ENCODE peak calls at places on chromosome 5, in seven cellular contexts. H, V, N, Z, J, D and K are unnamed samples.

GRCh38 chr5:97076098-97076497 is 66.3 kb downstream of the LIX1 start:
- DNase-seq in V (no peak), J (no peak), D (no peak), N (no peak), Z (no peak), H (no peak), K (no peak)

GRCh38 chr5:168086736-168087135 is 204.7 kb upstream of the WWC1 start:
- DNase-seq in D (no peak), H (no peak), Z (no peak), N (no peak), J (no peak), V (no peak), K (no peak)

GRCh38 chr5:68378204-68378830 is 162.8 kb downstream of the PIK3R1 start:
- DNase-seq in V (no peak), D (no peak), J (no peak), Z (no peak), N (no peak), H (no peak), K (no peak)

GRCh38 chr5:158869092-158869491 is 230.6 kb downstream of the EBF1 start:
- DNase-seq in H (no peak), N (no peak), V (no peak), D (no peak), Z (no peak), J (no peak), K (no peak)

GRCh38 chr5:140143521-140144258 is 18.0 kb downstream of the IGIP start:
- DNase-seq in D (no peak), V (no peak), J (no peak), Z (no peak), H (no peak), N (no peak), K (no peak)

GRCh38 chr5:168939887-168940534 is 360.8 kb upstream of the PANK3 start:
- DNase-seq in H (no peak), D (no peak), V (no peak), N (no peak), J (no peak), Z (no peak), K (no peak)

GRCh38 chr5:73448072-73448432 is 525 bp downstream of the FOXD1 start:
- DNase-seq in D (no peak), N (no peak), H (no peak), Z (no peak), V (no peak), J (no peak), K (no peak)

GRCh38 chr5:143040622-143041021 is 270.4 kb downstream of the ARHGAP26 start:
- DNase-seq in H (no peak), V (no peak), J (no peak), Z (no peak), D (no peak), N (no peak), K (no peak)

GRCh38 chr5:131005963-131006684 is 158.9 kb downstream of the HINT1 start:
- DNase-seq in J (peak), Z (no peak), V (no peak), D (no peak), N (no peak), H (no peak), K (no peak)
- TF ChIP-seq CTCF in J (no peak), Z (no peak), V (peak), D (no peak), N (no peak), H (no peak), K (peak)

GRCh38 chr5:56814361-56814962 is 887 bp upstream of the MAP3K1 start:
- DNase-seq in Z (no peak), J (no peak), V (no peak), H (peak), N (peak), D (peak), K (no peak)
- TF ChIP-seq CTCF in Z (peak), J (no peak), V (no peak), H (no peak), N (no peak), D (no peak), K (no peak)

GRCh38 chr5:115601709-115602584 is at the start of gene TICAM2:
- DNase-seq in D (peak), Z (peak), H (peak), J (peak), V (peak), N (peak), K (no peak)
- TF ChIP-seq CTCF in D (peak), Z (peak), H (no peak), J (peak), V (peak), N (no peak), K (no peak)

GRCh38 chr5:10289353-10289752 is 18.3 kb downstream of the CMBL start:
- DNase-seq in Z (no peak), D (no peak), V (no peak), J (no peak), H (no peak), N (no peak), K (no peak)
- TF ChIP-seq CTCF in Z (no peak), D (no peak), V (no peak), J (peak), H (no peak), N (no peak), K (no peak)

GRCh38 chr5:120817044-120817985 is 353.2 kb downstream of the PRR16 start:
- DNase-seq in V (no peak), Z (no peak), D (peak), J (peak), N (no peak), H (no peak), K (no peak)
- TF ChIP-seq CTCF in V (peak), Z (no peak), D (no peak), J (peak), N (no peak), H (no peak), K (peak)

GRCh38 chr5:6638236-6638635 is 5.0 kb downstream of the SRD5A1 start:
- DNase-seq in J (no peak), Z (no peak), V (no peak), D (no peak), H (no peak), N (no peak), K (no peak)

GRCh38 chr5:6637022-6637421 is 3.8 kb downstream of the SRD5A1 start:
- DNase-seq in D (no peak), J (no peak), N (no peak), V (no peak), H (no peak), Z (no peak), K (no peak)

GRCh38 chr5:6634788-6635430 is 1.7 kb downstream of the SRD5A1 start:
- DNase-seq in H (no peak), V (no peak), D (no peak), N (no peak), J (no peak), Z (no peak), K (no peak)

GRCh38 chr5:6637590-6637989 is 4.3 kb downstream of the SRD5A1 start:
- DNase-seq in H (no peak), N (no peak), J (no peak), V (no peak), D (no peak), Z (no peak), K (no peak)

GRCh38 chr5:6636293-6636692 is 3.1 kb downstream of the SRD5A1 start:
- DNase-seq in Z (no peak), J (no peak), V (no peak), H (no peak), N (no peak), D (no peak), K (no peak)
- TF ChIP-seq CTCF in Z (no peak), J (no peak), V (no peak), H (no peak), N (no peak), D (no peak), K (no peak)

DNA sequence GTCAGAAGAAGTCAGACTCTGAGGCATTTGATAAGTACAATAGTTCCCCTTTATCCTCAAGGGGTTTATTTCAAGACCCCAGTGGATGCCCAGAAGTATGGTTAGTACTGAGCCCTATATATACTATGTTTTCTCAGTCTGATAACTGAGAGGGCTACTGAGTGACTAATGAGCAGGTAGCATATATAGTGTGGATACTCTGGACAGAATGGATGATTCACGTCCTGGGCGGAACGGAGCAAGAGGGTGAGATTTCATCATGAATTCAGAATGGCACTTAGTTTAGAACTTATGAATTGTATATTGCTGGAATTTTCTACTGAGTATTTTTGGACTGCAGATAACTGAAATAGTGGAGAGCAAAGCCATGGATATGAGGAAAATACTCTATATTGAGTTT is 457.6 kb downstream of the PLK2 start:
- DNase-seq in J (peak), D (no peak), Z (no peak), H (no peak), V (peak), N (no peak), K (no peak)
- TF ChIP-seq CTCF in J (no peak), D (no peak), Z (no peak), H (no peak), V (no peak), N (no peak), K (no peak)

GRCh38 chr5:149177911-149178565 is 36.7 kb downstream of the ABLIM3 start:
- DNase-seq in Z (no peak), V (no peak), N (no peak), J (peak), D (no peak), H (no peak), K (no peak)
- TF ChIP-seq CTCF in Z (no peak), V (no peak), N (no peak), J (no peak), D (no peak), H (no peak), K (no peak)

GRCh38 chr5:9313751-9314150 is 232.1 kb downstream of the SEMA5A start:
- DNase-seq in H (no peak), Z (no peak), N (no peak), D (no peak), V (no peak), J (no peak), K (no peak)
- TF ChIP-seq CTCF in H (no peak), Z (no peak), N (no peak), D (no peak), V (no peak), J (no peak), K (no peak)

GRCh38 chr5:137743031-137743640 is 7.2 kb upstream of the KLHL3 start:
- DNase-seq in V (peak), H (no peak), J (peak), N (no peak), Z (peak), D (peak), K (no peak)
- TF ChIP-seq CTCF in V (peak), H (peak), J (peak), N (no peak), Z (peak), D (peak), K (peak)